ENCODE peak calls at places on chromosomes 4 and X, in ten cellular contexts. X is brain microvascular endothelial cell; H is cardiac muscle cell; S is pancreas; Z is neural progenitor cell; L is AG04450; B is heart left ventricle; P is CD8-positive, alpha-beta T cell; Y is kidney; T is fibroblast of lung. U is an unnamed sample.

GRCh38 chrX:110286126-110286525 is 31.8 kb downstream of the AMMECR1 start:
- DNase-seq in X (peak; percentile 77), H (peak; percentile 80), S (no peak), Z (no peak), L (peak; percentile 50), B (no peak), P (no peak), Y (no peak), T (peak; percentile 92), U (no peak)

GRCh38 chr4:8573266-8573665 is 6.9 kb upstream of the GPR78 start:
- DNase-seq in X (no peak), H (no peak), S (no peak), Z (no peak), L (no peak), B (no peak), P (no peak), Y (peak; percentile 46), T (no peak), U (peak; percentile 20)

GRCh38 chrX:41480508-41481260 is 33.5 kb downstream of the NYX start:
- DNase-seq in X (no peak), H (no peak), S (no peak), Z (no peak), L (no peak), B (no peak), P (no peak), Y (no peak), T (no peak), U (no peak)

GRCh38 chr4:140020457-140021361 is 133.3 kb downstream of the MAML3 start:
- DNase-seq in X (no peak), H (no peak), S (no peak), Z (no peak), L (no peak), B (no peak), P (no peak), Y (no peak), T (no peak), U (no peak)

GRCh38 chr4:40121515-40121914 is 64.9 kb downstream of the N4BP2 start:
- DNase-seq in X (peak; percentile 77), H (peak; percentile 50), S (peak; percentile 24), Z (no peak), L (peak; percentile 16), B (no peak), P (no peak), Y (no peak), T (peak; percentile 63), U (no peak)

GRCh38 chr4:147580396-147580795 is 36.8 kb upstream of the TMEM184C start:
- DNase-seq in X (peak; percentile 32), H (peak; percentile 22), S (no peak), Z (no peak), L (no peak), B (no peak), P (no peak), Y (no peak), T (no peak), U (no peak)

GRCh38 chrX:119497185-119497584 is 28.9 kb downstream of the SLC25A5 start:
- DNase-seq in X (no peak), H (no peak), S (no peak), Z (no peak), L (no peak), B (no peak), P (no peak), Y (no peak), T (no peak), U (no peak)

GRCh38 chrX:13752646-13753045 is 18.1 kb downstream of the OFD1 start:
- DNase-seq in X (no peak), H (no peak), S (no peak), Z (no peak), L (no peak), B (no peak), P (no peak), Y (no peak), T (no peak), U (no peak)

GRCh38 chrX:135434258-135435138 is 12.8 kb downstream of the SMIM10L2A start:
- DNase-seq in X (no peak), H (no peak), S (no peak), Z (no peak), L (no peak), B (no peak), P (no peak), Y (peak; percentile 63), T (no peak), U (no peak)

GRCh38 chr4:15147709-15148651 is 145.7 kb downstream of the CPEB2 start:
- DNase-seq in X (no peak), H (peak; percentile 38), S (no peak), Z (no peak), L (no peak), B (no peak), P (no peak), Y (no peak), T (no peak), U (no peak)

GRCh38 chr4:42473071-42473684 is 75.9 kb downstream of the SHISA3 start:
- DNase-seq in X (no peak), H (no peak), S (no peak), Z (no peak), L (no peak), B (no peak), P (no peak), Y (no peak), T (no peak), U (no peak)

GRCh38 chr4:183840311-183840710 is 64.8 kb upstream of the STOX2 start:
- DNase-seq in X (peak; percentile 72), H (peak; percentile 87), S (peak; percentile 64), Z (peak; percentile 93), L (peak; percentile 36), B (peak; percentile 83), P (peak; percentile 64), Y (no peak), T (peak; percentile 85), U (peak; percentile 63)

GRCh38 chrX:97898798-97899197 is 1015.1 kb downstream of the RPA4 start:
- DNase-seq in X (no peak), H (no peak), S (no peak), Z (no peak), L (peak; percentile 13), B (no peak), P (no peak), Y (no peak), T (no peak), U (no peak)

GRCh38 chr4:26380740-26381139 is 59.9 kb downstream of the RBPJ start:
- DNase-seq in X (no peak), H (no peak), S (no peak), Z (no peak), L (no peak), B (no peak), P (no peak), Y (no peak), T (no peak), U (no peak)

GRCh38 chr4:57661707-57662106 is 551.5 kb upstream of the IGFBP7 start:
- DNase-seq in X (no peak), H (no peak), S (no peak), Z (no peak), L (no peak), B (no peak), P (no peak), Y (no peak), T (no peak), U (no peak)

GRCh38 chr4:158121203-158121586 is 51.6 kb downstream of the GASK1B start:
- DNase-seq in X (peak; percentile 95), H (peak; percentile 99), S (no peak), Z (no peak), L (peak; percentile 98), B (peak; percentile 32), P (no peak), Y (no peak), T (peak; percentile 100), U (no peak)

GRCh38 chr4:158710814-158711213 is 12.4 kb downstream of the PPID start:
- DNase-seq in X (no peak), H (peak; percentile 29), S (no peak), Z (no peak), L (no peak), B (no peak), P (no peak), Y (no peak), T (peak; percentile 18), U (no peak)

GRCh38 chrX:41473936-41474725 is 27.0 kb downstream of the NYX start:
- DNase-seq in X (no peak), H (no peak), S (no peak), Z (no peak), L (no peak), B (no peak), P (no peak), Y (no peak), T (no peak), U (no peak)

GRCh38 chr4:41432219-41432618 is 105.7 kb upstream of the LIMCH1 start:
- DNase-seq in X (no peak), H (no peak), S (no peak), Z (no peak), L (no peak), B (no peak), P (no peak), Y (no peak), T (no peak), U (no peak)
- H3K27ac ChIP-seq in X (no peak overlapping the region), H (no peak overlapping the region), S (no peak overlapping the region), Z (peak overlapping the region; percentile 82), L (no peak overlapping the region), B (peak overlapping the region; percentile 12), P (no peak overlapping the region), Y (no peak overlapping the region), T (no peak overlapping the region), U (no peak overlapping the region)

DNA sequence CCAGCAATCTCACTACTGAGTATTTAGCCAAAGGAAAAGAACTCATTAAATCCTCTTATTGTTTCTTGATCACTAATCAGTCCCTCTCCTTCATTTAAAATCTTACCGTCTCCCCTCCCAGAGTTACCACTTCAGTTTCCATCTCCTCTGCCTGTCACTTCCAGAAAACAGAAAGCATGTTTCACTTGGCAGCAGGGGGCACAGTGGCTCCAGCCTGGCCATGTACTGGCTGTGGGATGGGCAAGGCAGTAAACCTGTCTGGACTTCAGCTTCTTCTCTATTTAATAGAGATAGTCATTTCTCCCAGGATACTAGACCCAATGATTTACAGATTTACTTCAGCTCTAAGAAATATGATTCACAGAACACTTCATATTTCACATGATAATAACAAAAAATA is 63.2 kb downstream of the CD40LG start:
- DNase-seq in X (peak; percentile 20), H (peak; percentile 52), S (peak; percentile 31), Z (peak; percentile 29), L (no peak), B (peak; percentile 25), P (no peak), Y (no peak), T (peak; percentile 54), U (peak; percentile 63)
- TF ChIP-seq CTCF in X (peak; percentile 64), H (peak; percentile 43), S (no peak), Z (peak; percentile 45), L (peak; percentile 42), B (peak; percentile 21), P (no peak), Y (peak; percentile 45), T (peak; percentile 59), U (peak; percentile 18)

DNA sequence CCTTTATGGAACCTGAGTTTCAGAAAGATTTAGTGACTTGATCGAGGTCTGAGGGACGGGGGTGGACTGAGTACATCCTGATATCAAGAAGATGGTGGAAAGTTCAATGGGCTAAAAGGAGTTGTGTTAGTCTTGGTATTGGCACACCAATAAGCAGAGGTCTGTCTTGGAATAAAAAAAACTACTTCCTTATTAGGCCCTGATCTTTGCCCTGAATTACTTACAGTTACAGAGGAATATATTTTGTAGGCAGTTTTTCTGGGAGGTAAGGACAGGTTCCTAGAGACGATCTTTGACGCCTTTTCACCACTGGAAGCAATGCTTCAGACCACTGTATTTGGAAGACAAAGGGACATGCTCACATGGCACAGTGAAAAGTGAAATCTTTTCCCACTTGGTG is 673 bp upstream of the XK start:
- DNase-seq in X (no peak), H (no peak), S (no peak), Z (no peak), L (no peak), B (no peak), P (no peak), Y (no peak), T (no peak), U (no peak)
- H3K4me3 ChIP-seq in X (no peak overlapping the region), H (no peak overlapping the region), S (no peak overlapping the region), Z (peak overlapping the region; percentile 36), L (no peak overlapping the region), B (no peak overlapping the region), P (no peak overlapping the region), Y (no peak overlapping the region), T (no peak overlapping the region), U (no peak overlapping the region)

GRCh38 chr4:141891260-141892120 is 255.1 kb downstream of the IL15 start:
- DNase-seq in X (no peak), H (no peak), S (no peak), Z (no peak), L (no peak), B (no peak), P (no peak), Y (no peak), T (no peak), U (no peak)
- H3K27ac ChIP-seq in X (no peak overlapping the region), H (peak overlapping the region; percentile 72), S (no peak overlapping the region), Z (no peak overlapping the region), L (no peak overlapping the region), B (no peak overlapping the region), P (no peak overlapping the region), Y (no peak overlapping the region), T (no peak overlapping the region), U (no peak overlapping the region)